ENCODE peak calls at places on chromosome 4, in six cellular contexts. L is neural progenitor cell, C is SK-N-SH, B is PC-3, R is MM.1S, U is HCT116. E is an unnamed sample.

GRCh38 chr4:25424539-25425228 is 47.6 kb downstream of the ANAPC4 start:
- DNase-seq in R (no peak), L (no peak), U (no peak), B (no peak), C (no peak), E (no peak)

GRCh38 chr4:77001907-77002306 is 52.4 kb downstream of the SEPTIN11 start:
- DNase-seq in C (no peak), R (no peak), L (peak), B (peak), U (no peak), E (peak)

GRCh38 chr4:10006236-10006603 is 15.1 kb downstream of the SLC2A9 start:
- DNase-seq in R (no peak), U (no peak), C (no peak), B (peak), L (no peak), E (peak)

GRCh38 chr4:14165253-14165942 is 537.9 kb upstream of the BOD1L1 start:
- DNase-seq in C (no peak), L (no peak), U (no peak), R (peak), B (no peak), E (no peak)

GRCh38 chr4:123667496-123667895 is 270.9 kb downstream of the SPRY1 start:
- DNase-seq in R (no peak), U (no peak), B (peak), C (no peak), L (no peak), E (peak)

GRCh38 chr4:107631568-107631967 is 88.5 kb downstream of the PAPSS1 start:
- DNase-seq in C (no peak), R (no peak), B (no peak), L (no peak), U (no peak), E (peak)

GRCh38 chr4:4971796-4972195 is 47.5 kb downstream of the CYTL1 start:
- DNase-seq in C (no peak), L (no peak), B (no peak), U (no peak), R (no peak), E (no peak)

GRCh38 chr4:25787891-25788331 is 74.9 kb downstream of the SEL1L3 start:
- DNase-seq in R (no peak), U (no peak), C (no peak), B (no peak), L (no peak), E (no peak)

GRCh38 chr4:132333723-132334045 is 815.4 kb upstream of the PCDH10 start:
- DNase-seq in B (no peak), L (no peak), C (no peak), R (no peak), U (no peak), E (no peak)

GRCh38 chr4:4204401-4204745 is 22.4 kb downstream of the OTOP1 start:
- DNase-seq in U (no peak), L (no peak), R (no peak), C (no peak), B (no peak), E (no peak)

GRCh38 chr4:117093581-117093980 is 8.2 kb upstream of the TRAM1L1 start:
- DNase-seq in B (peak), U (no peak), R (no peak), L (no peak), C (no peak), E (no peak)

GRCh38 chr4:172813359-172813923 is 355.2 kb upstream of the GALNT7 start:
- DNase-seq in R (peak), U (no peak), C (no peak), B (no peak), L (no peak), E (no peak)

GRCh38 chr4:150130953-150131352 is 52.7 kb downstream of the DCLK2 start:
- DNase-seq in L (no peak), R (no peak), C (no peak), U (no peak), B (peak), E (peak)

GRCh38 chr4:105147226-105148151 is 813 bp downstream of the TET2 start:
- DNase-seq in C (peak), R (peak), U (no peak), B (peak), L (peak), E (peak)

GRCh38 chr4:55395529-55396304 is at the start of gene TMEM165:
- DNase-seq in C (peak), R (peak), B (peak), L (peak), U (peak), E (peak)

GRCh38 chr4:141462361-141462760 is 174.0 kb upstream of the IL15 start:
- DNase-seq in R (no peak), U (no peak), L (no peak), C (no peak), B (peak), E (peak)

GRCh38 chr4:2087170-2087569 is 28.0 kb downstream of the NAT8L start:
- DNase-seq in B (peak), R (no peak), U (no peak), C (no peak), L (no peak), E (peak)

GRCh38 chr4:165874799-165875371 is 1.8 kb downstream of the TLL1 start:
- DNase-seq in B (peak), C (peak), L (peak), R (no peak), U (no peak), E (no peak)

GRCh38 chr4:76305033-76305687 is 1.4 kb upstream of the STBD1 start:
- DNase-seq in C (no peak), B (no peak), R (peak), L (no peak), U (no peak), E (no peak)

GRCh38 chr4:40395908-40396806 is 61.0 kb downstream of the CHRNA9 start:
- DNase-seq in U (no peak), L (peak), B (peak), C (no peak), R (no peak), E (no peak)

GRCh38 chr4:108483077-108483476 is 137.3 kb upstream of the RPL34 start:
- DNase-seq in R (peak), U (no peak), C (no peak), L (no peak), B (no peak), E (no peak)

GRCh38 chr4:67084801-67085200 is 460.5 kb downstream of the CENPC start:
- DNase-seq in C (no peak), R (no peak), U (no peak), B (peak), L (peak), E (no peak)

GRCh38 chr4:3369781-3370660 is 71.7 kb upstream of the HGFAC start:
- DNase-seq in U (no peak), B (peak), C (peak), R (peak), L (peak), E (peak)

GRCh38 chr4:141121768-141122415 is 11.4 kb downstream of the RNF150 start:
- DNase-seq in R (peak), C (no peak), U (no peak), L (no peak), B (no peak), E (no peak)

GRCh38 chr4:139734201-139734874 is 68.7 kb downstream of the MGST2 start:
- DNase-seq in B (no peak), L (peak), R (no peak), C (no peak), U (no peak), E (peak)

GRCh38 chr4:78014889-78015886 is 41.9 kb upstream of the FRAS1 start:
- DNase-seq in L (no peak), R (no peak), B (no peak), U (no peak), C (no peak), E (no peak)

GRCh38 chr4:22410645-22411247 is 105.1 kb downstream of the ADGRA3 start:
- DNase-seq in L (peak), C (no peak), R (peak), U (no peak), B (peak), E (peak)

GRCh38 chr4:144355809-144356757 is 215.6 kb upstream of the GYPA start:
- DNase-seq in U (peak), C (no peak), R (peak), L (peak), B (peak), E (peak)

GRCh38 chr4:11743961-11744360 is 315.3 kb upstream of the HS3ST1 start:
- DNase-seq in B (no peak), R (no peak), U (no peak), L (no peak), C (no peak), E (no peak)

GRCh38 chr4:75497133-75497532 is 17.1 kb downstream of the RCHY1 start:
- DNase-seq in U (no peak), L (no peak), C (no peak), B (peak), R (no peak), E (peak)

GRCh38 chr4:23967281-23967680 is 77.4 kb upstream of the PPARGC1A start:
- DNase-seq in R (no peak), C (no peak), L (no peak), B (no peak), U (no peak), E (no peak)
- H3K9ac ChIP-seq in R (no peak), C (no peak), L (no peak), B (no peak), U (no peak), E (no peak)

GRCh38 chr4:16085822-16086221 is 2.0 kb upstream of the PROM1 start:
- DNase-seq in B (no peak), L (no peak), U (no peak), R (peak), C (no peak), E (no peak)

GRCh38 chr4:16082424-16083216 is 1.2 kb downstream of the PROM1 start:
- DNase-seq in B (no peak), L (peak), R (no peak), C (peak), U (no peak), E (peak)

GRCh38 chr4:16082038-16082423 is 1.8 kb downstream of the PROM1 start:
- DNase-seq in R (no peak), B (no peak), U (no peak), L (no peak), C (peak), E (peak)

GRCh38 chr4:16079046-16079445 is 4.8 kb downstream of the PROM1 start:
- DNase-seq in R (peak), L (no peak), C (no peak), B (no peak), U (no peak), E (no peak)

DNA sequence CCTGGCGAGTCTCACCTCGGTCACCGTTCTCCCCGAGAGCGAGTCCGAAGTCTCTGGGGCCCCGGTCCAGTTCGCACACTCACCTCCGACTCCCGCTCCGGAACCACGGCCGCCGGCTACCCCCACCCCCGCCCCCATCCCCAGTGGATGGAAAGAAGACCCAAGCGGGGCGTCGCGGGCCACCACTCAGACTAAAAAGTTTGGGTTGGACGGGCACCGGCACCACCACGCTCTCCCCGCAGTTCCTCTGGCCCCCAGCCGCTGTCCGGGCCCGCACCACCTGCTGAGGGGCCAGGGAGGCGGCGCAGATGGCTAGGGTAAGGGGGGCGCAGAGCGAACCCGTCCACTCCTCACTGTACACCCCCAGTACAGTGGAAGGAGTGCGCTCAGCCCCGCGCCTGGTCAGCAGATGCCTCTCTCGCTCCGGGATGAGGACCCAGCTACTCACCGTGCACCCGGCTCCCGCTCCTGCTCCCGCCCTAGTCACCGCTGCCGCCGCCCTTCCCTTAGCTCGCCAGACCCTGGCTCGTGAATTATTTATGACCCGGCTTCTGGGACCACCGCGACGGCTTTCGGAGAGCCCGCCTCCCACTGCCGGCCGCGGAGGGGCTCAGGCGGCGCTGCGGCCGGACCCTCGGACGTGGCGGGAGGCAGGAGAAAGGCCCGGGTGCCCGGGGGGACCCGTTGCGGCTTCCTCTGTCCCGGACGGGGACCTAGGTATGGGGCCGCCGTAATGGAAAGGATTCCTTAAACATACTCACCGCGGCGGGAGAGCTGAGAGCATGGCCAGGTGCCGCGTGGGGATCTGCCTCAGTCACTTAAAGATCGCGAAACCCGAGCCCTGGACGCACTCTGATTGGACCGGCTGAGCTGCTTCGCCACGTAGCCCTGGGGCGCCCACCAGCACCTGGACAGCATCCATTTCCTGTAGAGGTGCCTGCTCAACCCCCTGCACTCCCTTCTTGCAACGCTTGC is at the start of gene PROM1:
- DNase-seq in C (peak), U (peak), B (no peak), R (no peak), L (peak), E (peak)
- H3K4me3 ChIP-seq in C (peak), U (peak), B (no peak), R (no peak), L (peak), E (no peak)

DNA sequence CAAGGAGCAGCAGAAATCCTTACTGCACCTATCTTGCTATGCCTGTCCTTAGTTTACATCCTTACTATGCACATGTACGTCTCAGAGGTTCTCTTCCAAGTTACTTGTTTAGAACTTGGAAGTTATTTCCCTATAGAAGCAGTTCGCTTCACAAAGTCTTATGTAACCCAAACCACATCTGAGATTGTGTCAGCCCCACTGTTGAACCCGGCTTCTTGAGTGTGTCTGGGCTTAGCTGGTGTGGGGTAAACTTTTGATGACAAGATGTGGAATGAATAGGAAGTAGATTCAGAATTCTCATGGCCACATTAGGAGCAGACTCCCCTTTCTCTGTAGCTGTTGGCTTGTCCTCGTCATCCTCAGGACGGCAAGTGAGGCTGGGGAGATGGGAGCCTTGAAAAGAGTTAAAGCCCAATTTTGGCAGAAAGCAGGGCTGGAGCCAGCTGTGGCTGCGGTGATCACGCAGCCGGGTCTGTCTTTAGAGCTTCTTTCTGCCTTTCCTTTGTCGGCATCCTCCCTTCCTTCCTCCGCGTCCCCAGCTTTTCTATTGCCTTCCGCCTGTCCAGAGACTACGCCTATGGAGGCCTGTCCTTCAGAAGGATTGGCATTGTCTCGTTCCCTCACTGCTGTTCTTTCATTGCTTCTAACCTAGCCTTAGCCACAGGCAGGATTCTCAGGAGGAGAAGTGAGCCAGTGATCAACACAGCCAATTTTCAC is 23.0 kb upstream of the LIMCH1 start:
- DNase-seq in L (no peak), C (no peak), U (no peak), B (no peak), R (no peak), E (no peak)
- TF ChIP-seq EZH2phosphoT487 in L (no peak), C (no peak), U (no peak), B (no peak), R (no peak), E (no peak)

GRCh38 chr4:6990661-6991060 is 52.5 kb upstream of the TADA2B start:
- DNase-seq in B (no peak), R (no peak), L (no peak), U (no peak), C (no peak), E (no peak)
- H3K9ac ChIP-seq in B (no peak), R (no peak), L (no peak), U (no peak), C (no peak), E (no peak)

DNA sequence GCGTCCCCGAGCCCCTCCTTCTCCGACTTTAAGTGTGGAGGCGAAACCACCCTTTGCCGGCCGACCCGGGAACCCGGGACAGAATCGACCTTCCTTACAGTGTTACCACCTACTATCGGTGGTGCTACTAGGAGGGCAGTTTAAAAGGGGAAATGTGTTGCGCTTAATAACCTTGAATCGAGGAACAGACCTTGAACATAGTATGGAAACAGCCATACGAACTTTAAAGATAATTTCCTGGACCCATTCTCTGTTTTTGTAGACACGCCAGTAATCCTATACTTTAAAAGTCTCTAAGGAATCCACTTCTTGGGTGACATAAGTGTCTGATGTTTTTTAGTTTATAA is 1.5 kb downstream of the ING2 start:
- DNase-seq in C (no peak), L (no peak), U (no peak), B (no peak), R (no peak), E (no peak)
- H3K4me3 ChIP-seq in C (peak), L (peak), U (peak), B (peak), R (peak), E (peak)

GRCh38 chr4:20944961-20945360 is 244.7 kb downstream of the PACRGL start:
- DNase-seq in B (peak), U (no peak), C (no peak), R (no peak), L (no peak), E (no peak)

DNA sequence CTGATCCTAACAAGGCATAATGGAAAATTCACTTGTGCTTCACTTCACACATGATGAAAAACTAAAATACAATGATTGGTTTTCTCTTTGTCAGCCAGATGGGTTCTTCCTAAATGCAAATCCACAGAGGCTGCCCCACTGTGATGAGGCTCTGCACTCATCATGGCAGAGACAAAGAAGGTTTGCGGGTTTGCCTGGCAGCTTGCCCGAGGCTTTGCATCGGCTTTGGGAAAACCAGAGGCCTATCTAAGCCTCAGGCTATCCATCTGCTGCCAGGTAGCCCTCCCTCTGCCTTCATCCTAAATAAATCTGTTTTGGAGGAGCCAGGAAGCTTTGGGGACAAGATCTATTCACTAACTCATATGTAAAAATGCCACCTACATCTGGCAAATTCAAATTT is 244.2 kb downstream of the PACRGL start:
- DNase-seq in C (no peak), L (no peak), U (no peak), B (no peak), R (no peak), E (no peak)
- TF ChIP-seq EZH2phosphoT487 in C (no peak), L (no peak), U (no peak), B (no peak), R (no peak), E (no peak)

GRCh38 chr4:185211035-185211434 is 1.6 kb downstream of the SNX25 start:
- DNase-seq in B (no peak), U (no peak), L (peak), R (no peak), C (no peak), E (no peak)
- H3K9ac ChIP-seq in B (peak), U (peak), L (no peak), R (peak), C (peak), E (peak)

DNA sequence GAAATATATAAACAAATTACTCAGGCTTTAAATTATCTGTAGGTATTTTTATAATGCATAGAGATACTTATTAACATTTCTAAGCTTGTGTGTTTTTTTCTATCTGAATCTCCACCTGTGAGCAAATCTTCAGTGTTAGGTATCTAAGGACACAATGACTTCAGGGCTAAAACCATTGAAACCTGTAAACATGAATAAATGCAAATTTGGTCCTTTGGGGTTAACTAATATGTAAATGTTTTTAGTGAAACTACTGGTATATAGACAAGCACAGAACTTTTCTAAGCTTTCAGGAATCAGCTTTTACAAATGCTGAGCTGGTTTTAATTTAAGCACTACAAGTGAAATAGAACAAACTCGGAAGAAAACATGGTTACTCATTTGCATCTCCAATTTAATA is 147.9 kb downstream of the FBXO8 start:
- DNase-seq in L (no peak), U (no peak), R (no peak), B (no peak), C (no peak), E (no peak)
- H3K4me3 ChIP-seq in L (no peak), U (no peak), R (no peak), B (no peak), C (peak), E (peak)

DNA sequence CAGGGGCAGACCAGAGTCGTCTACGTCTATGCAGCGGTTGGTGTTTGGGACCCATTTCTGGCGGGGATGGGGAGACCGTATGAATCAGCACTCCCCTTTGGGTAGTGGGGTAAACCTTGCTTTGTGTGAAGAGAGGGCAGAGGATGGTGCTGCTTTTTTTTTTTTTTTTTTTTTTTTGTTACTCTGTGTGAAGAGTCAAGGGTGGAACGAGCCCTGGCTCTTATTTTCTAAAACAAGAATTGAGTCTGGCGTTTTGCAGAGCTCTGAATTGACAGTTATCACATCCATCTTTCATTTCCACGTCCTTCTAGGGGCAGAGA is 1.2 kb downstream of the SLAIN2 start:
- DNase-seq in R (peak), B (no peak), C (no peak), L (no peak), U (no peak), E (peak)
- TF ChIP-seq EZH2phosphoT487 in R (no peak), B (no peak), C (no peak), L (no peak), U (no peak), E (no peak)

E was measured in GM23248.